ENCODE peak calls at places on chromosomes 6 and 20, in six cellular contexts. One of them, this sample, is unnamed.

GRCh38 chr20:24634855-24635254 is 165.4 kb downstream of the SYNDIG1 start:
- DNase-seq in H54: peak
- DNase-seq in cardiac fibroblast: peak
- DNase-seq in HEK293T: peak
- DNase-seq in lower leg skin: peak
- DNase-seq in NCI-H187: no peak
- DNase-seq in this sample: peak

GRCh38 chr6:108710046-108710445 is 138.2 kb upstream of the ARMC2 start:
- DNase-seq in H54: no peak
- DNase-seq in lower leg skin: no peak
- DNase-seq in NCI-H187: no peak
- DNase-seq in HEK293T: no peak
- DNase-seq in cardiac fibroblast: no peak
- DNase-seq in this sample: no peak

GRCh38 chr6:84568971-84569370 is 195.4 kb downstream of the TBX18 start:
- DNase-seq in H54: no peak
- DNase-seq in HEK293T: no peak
- DNase-seq in NCI-H187: no peak
- DNase-seq in cardiac fibroblast: peak
- DNase-seq in lower leg skin: no peak
- DNase-seq in this sample: no peak

GRCh38 chr6:115969930-115970273 is 90.8 kb downstream of the FRK start:
- DNase-seq in HEK293T: no peak
- DNase-seq in cardiac fibroblast: peak
- DNase-seq in lower leg skin: no peak
- DNase-seq in H54: no peak
- DNase-seq in NCI-H187: no peak
- DNase-seq in this sample: no peak

GRCh38 chr20:23637282-23638221 is at the start of gene CST3:
- DNase-seq in NCI-H187: peak
- DNase-seq in cardiac fibroblast: peak
- DNase-seq in lower leg skin: peak
- DNase-seq in HEK293T: peak
- DNase-seq in H54: peak
- DNase-seq in this sample: peak

GRCh38 chr6:92715991-92716390 is 703.4 kb downstream of the EPHA7 start:
- DNase-seq in HEK293T: no peak
- DNase-seq in H54: no peak
- DNase-seq in NCI-H187: no peak
- DNase-seq in cardiac fibroblast: no peak
- DNase-seq in lower leg skin: no peak
- DNase-seq in this sample: no peak

GRCh38 chr6:90354961-90355360 is 58.3 kb upstream of the BACH2 start:
- DNase-seq in HEK293T: no peak
- DNase-seq in cardiac fibroblast: no peak
- DNase-seq in NCI-H187: no peak
- DNase-seq in H54: no peak
- DNase-seq in lower leg skin: no peak
- DNase-seq in this sample: no peak

GRCh38 chr20:60427516-60427915 is 469.3 kb downstream of the CDH26 start:
- DNase-seq in H54: no peak
- DNase-seq in HEK293T: no peak
- DNase-seq in lower leg skin: no peak
- DNase-seq in NCI-H187: no peak
- DNase-seq in cardiac fibroblast: no peak
- DNase-seq in this sample: no peak

GRCh38 chr6:109998159-109998785 is 20.2 kb downstream of the GPR6 start:
- DNase-seq in lower leg skin: no peak
- DNase-seq in HEK293T: no peak
- DNase-seq in H54: no peak
- DNase-seq in cardiac fibroblast: peak
- DNase-seq in NCI-H187: no peak
- DNase-seq in this sample: no peak

GRCh38 chr20:49534314-49534713 is 33.6 kb downstream of the PTGIS start:
- DNase-seq in lower leg skin: no peak
- DNase-seq in NCI-H187: peak
- DNase-seq in cardiac fibroblast: peak
- DNase-seq in HEK293T: peak
- DNase-seq in H54: peak
- DNase-seq in this sample: peak

GRCh38 chr6:16282370-16282769 is 44.0 kb downstream of the GMPR start:
- DNase-seq in cardiac fibroblast: no peak
- DNase-seq in HEK293T: no peak
- DNase-seq in NCI-H187: no peak
- DNase-seq in lower leg skin: no peak
- DNase-seq in H54: no peak
- DNase-seq in this sample: no peak

GRCh38 chr6:44010411-44011349 is 116.6 kb downstream of the MRPL14 start:
- DNase-seq in lower leg skin: peak
- DNase-seq in NCI-H187: peak
- DNase-seq in HEK293T: no peak
- DNase-seq in cardiac fibroblast: peak
- DNase-seq in H54: peak
- DNase-seq in this sample: no peak

GRCh38 chr20:54212871-54213270 is 5.0 kb downstream of the PFDN4 start:
- DNase-seq in cardiac fibroblast: no peak
- DNase-seq in NCI-H187: no peak
- DNase-seq in lower leg skin: no peak
- DNase-seq in H54: no peak
- DNase-seq in HEK293T: no peak
- DNase-seq in this sample: no peak

GRCh38 chr6:158033751-158034702 is 52.4 kb downstream of the SYNJ2 start:
- DNase-seq in cardiac fibroblast: no peak
- DNase-seq in lower leg skin: peak
- DNase-seq in H54: no peak
- DNase-seq in NCI-H187: no peak
- DNase-seq in HEK293T: no peak
- DNase-seq in this sample: no peak

GRCh38 chr20:3998998-3999397 is 16.4 kb downstream of the RNF24 start:
- DNase-seq in cardiac fibroblast: no peak
- DNase-seq in lower leg skin: no peak
- DNase-seq in H54: no peak
- DNase-seq in NCI-H187: no peak
- DNase-seq in HEK293T: no peak
- DNase-seq in this sample: no peak

GRCh38 chr6:11778042-11778441 is 561 bp downstream of the ADTRP start:
- DNase-seq in NCI-H187: no peak
- DNase-seq in HEK293T: no peak
- DNase-seq in cardiac fibroblast: no peak
- DNase-seq in H54: no peak
- DNase-seq in lower leg skin: no peak
- DNase-seq in this sample: no peak

GRCh38 chr20:47004179-47004578 is 109.5 kb downstream of the EYA2 start:
- DNase-seq in lower leg skin: no peak
- DNase-seq in H54: no peak
- DNase-seq in cardiac fibroblast: no peak
- DNase-seq in HEK293T: no peak
- DNase-seq in NCI-H187: no peak
- DNase-seq in this sample: no peak

GRCh38 chr6:132190097-132190814 is 211.0 kb downstream of the MOXD1 start:
- DNase-seq in NCI-H187: no peak
- DNase-seq in HEK293T: no peak
- DNase-seq in lower leg skin: no peak
- DNase-seq in cardiac fibroblast: peak
- DNase-seq in H54: no peak
- DNase-seq in this sample: no peak

GRCh38 chr6:45599053-45599452 is 221.3 kb upstream of the SUPT3H start:
- DNase-seq in NCI-H187: no peak
- DNase-seq in cardiac fibroblast: peak
- DNase-seq in H54: no peak
- DNase-seq in lower leg skin: no peak
- DNase-seq in HEK293T: no peak
- DNase-seq in this sample: no peak

GRCh38 chr20:41717464-41717863 is 99.3 kb upstream of the CHD6 start:
- DNase-seq in H54: no peak
- DNase-seq in cardiac fibroblast: peak
- DNase-seq in lower leg skin: no peak
- DNase-seq in NCI-H187: peak
- DNase-seq in HEK293T: no peak
- DNase-seq in this sample: no peak

GRCh38 chr6:151021878-151022277 is 156.4 kb downstream of the MTHFD1L start:
- DNase-seq in cardiac fibroblast: no peak
- DNase-seq in lower leg skin: peak
- DNase-seq in H54: no peak
- DNase-seq in NCI-H187: no peak
- DNase-seq in HEK293T: no peak
- DNase-seq in this sample: no peak

GRCh38 chr6:164108092-164108491 is 693.6 kb downstream of the QKI start:
- DNase-seq in H54: no peak
- DNase-seq in lower leg skin: no peak
- DNase-seq in NCI-H187: no peak
- DNase-seq in cardiac fibroblast: no peak
- DNase-seq in HEK293T: no peak
- DNase-seq in this sample: no peak

GRCh38 chr6:46637145-46637544 is 15.5 kb downstream of the CYP39A1 start:
- DNase-seq in lower leg skin: peak
- DNase-seq in HEK293T: no peak
- DNase-seq in NCI-H187: no peak
- DNase-seq in cardiac fibroblast: peak
- DNase-seq in H54: no peak
- DNase-seq in this sample: no peak

GRCh38 chr6:40330301-40330721 is 256.9 kb downstream of the LRFN2 start:
- DNase-seq in HEK293T: no peak
- DNase-seq in H54: no peak
- DNase-seq in lower leg skin: no peak
- DNase-seq in cardiac fibroblast: no peak
- DNase-seq in NCI-H187: no peak
- DNase-seq in this sample: no peak

GRCh38 chr6:44171899-44172546 is 13.4 kb downstream of the CAPN11 start:
- DNase-seq in HEK293T: no peak
- DNase-seq in cardiac fibroblast: no peak
- DNase-seq in lower leg skin: no peak
- DNase-seq in H54: no peak
- DNase-seq in NCI-H187: no peak
- DNase-seq in this sample: no peak

GRCh38 chr6:31574106-31575061 is 981 bp upstream of the TNF start:
- DNase-seq in HEK293T: no peak
- DNase-seq in H54: no peak
- DNase-seq in cardiac fibroblast: no peak
- DNase-seq in NCI-H187: no peak
- DNase-seq in lower leg skin: no peak
- DNase-seq in this sample: no peak

GRCh38 chr6:131042664-131043063 is 20.4 kb downstream of the EPB41L2 start:
- DNase-seq in NCI-H187: no peak
- DNase-seq in H54: no peak
- DNase-seq in lower leg skin: no peak
- DNase-seq in cardiac fibroblast: no peak
- DNase-seq in HEK293T: no peak
- DNase-seq in this sample: no peak

GRCh38 chr20:63317601-63318291 is 24.8 kb downstream of the COL20A1 start:
- DNase-seq in lower leg skin: peak
- DNase-seq in HEK293T: no peak
- DNase-seq in cardiac fibroblast: no peak
- DNase-seq in H54: no peak
- DNase-seq in NCI-H187: no peak
- DNase-seq in this sample: no peak

GRCh38 chr20:41848180-41848579 is 230.0 kb upstream of the CHD6 start:
- DNase-seq in NCI-H187: no peak
- DNase-seq in HEK293T: no peak
- DNase-seq in lower leg skin: no peak
- DNase-seq in cardiac fibroblast: no peak
- DNase-seq in H54: no peak
- DNase-seq in this sample: no peak

GRCh38 chr20:50306478-50307423 is 116.1 kb downstream of the CEBPB start:
- DNase-seq in cardiac fibroblast: no peak
- DNase-seq in HEK293T: no peak
- DNase-seq in NCI-H187: no peak
- DNase-seq in H54: no peak
- DNase-seq in lower leg skin: no peak
- DNase-seq in this sample: no peak

GRCh38 chr6:17820055-17820454 is 113.3 kb upstream of the NUP153 start:
- DNase-seq in lower leg skin: no peak
- DNase-seq in H54: no peak
- DNase-seq in cardiac fibroblast: no peak
- DNase-seq in NCI-H187: peak
- DNase-seq in HEK293T: peak
- DNase-seq in this sample: peak

GRCh38 chr6:88304515-88304914 is 138.4 kb upstream of the CNR1 start:
- DNase-seq in lower leg skin: no peak
- DNase-seq in HEK293T: no peak
- DNase-seq in H54: no peak
- DNase-seq in cardiac fibroblast: no peak
- DNase-seq in NCI-H187: no peak
- DNase-seq in this sample: no peak

GRCh38 chr6:17013701-17014100 is 88.1 kb upstream of the STMND1 start:
- DNase-seq in lower leg skin: no peak
- DNase-seq in NCI-H187: no peak
- DNase-seq in cardiac fibroblast: peak
- DNase-seq in H54: peak
- DNase-seq in HEK293T: no peak
- DNase-seq in this sample: no peak

GRCh38 chr20:3067139-3068009 is 4.0 kb upstream of the OXT start:
- DNase-seq in cardiac fibroblast: peak
- DNase-seq in H54: no peak
- DNase-seq in HEK293T: no peak
- DNase-seq in lower leg skin: no peak
- DNase-seq in NCI-H187: no peak
- DNase-seq in this sample: no peak

GRCh38 chr6:167688123-167688522 is 138.6 kb upstream of the AFDN start:
- DNase-seq in H54: no peak
- DNase-seq in NCI-H187: no peak
- DNase-seq in HEK293T: no peak
- DNase-seq in cardiac fibroblast: no peak
- DNase-seq in lower leg skin: no peak
- DNase-seq in this sample: no peak

GRCh38 chr20:11401988-11402387 is 515.7 kb upstream of the BTBD3 start:
- DNase-seq in NCI-H187: no peak
- DNase-seq in cardiac fibroblast: no peak
- DNase-seq in H54: no peak
- DNase-seq in lower leg skin: no peak
- DNase-seq in HEK293T: no peak
- DNase-seq in this sample: no peak

GRCh38 chr6:137799950-137800568 is 67.0 kb upstream of the TNFAIP3 start:
- DNase-seq in HEK293T: peak
- DNase-seq in NCI-H187: no peak
- DNase-seq in H54: no peak
- DNase-seq in cardiac fibroblast: peak
- DNase-seq in lower leg skin: no peak
- DNase-seq in this sample: no peak

GRCh38 chr6:14932485-14933178 is 313.2 kb upstream of the JARID2 start:
- DNase-seq in H54: no peak
- DNase-seq in HEK293T: no peak
- DNase-seq in NCI-H187: no peak
- DNase-seq in lower leg skin: no peak
- DNase-seq in cardiac fibroblast: no peak
- DNase-seq in this sample: peak

This sample was measured in substantia nigra.